ENCODE peak calls at places on chromosomes 11 and 22, in ten cellular contexts. One of them, this sample, is unnamed. For H3K4me1, the result is how much of the 10 kb centered on the place peaks cover.

GRCh38 chr11:75475767-75476650 is 43.0 kb upstream of the KLHL35 start:
- DNase-seq in prostate gland: no peak
- DNase-seq in tibial artery: peak
- DNase-seq in cardiac muscle cell: peak
- DNase-seq in heart right ventricle: peak
- DNase-seq in endothelial cell of umbilical vein: no peak
- DNase-seq in body of pancreas: peak
- DNase-seq in GM23338: no peak
- DNase-seq in A549: no peak
- DNase-seq in left lung: peak
- DNase-seq in this sample: no peak

GRCh38 chr11:67468056-67468455 is 995 bp downstream of the TMEM134 start:
- DNase-seq in prostate gland: peak
- DNase-seq in tibial artery: no peak
- DNase-seq in cardiac muscle cell: no peak
- DNase-seq in heart right ventricle: no peak
- DNase-seq in endothelial cell of umbilical vein: no peak
- DNase-seq in body of pancreas: peak
- DNase-seq in GM23338: no peak
- DNase-seq in A549: no peak
- DNase-seq in left lung: peak
- DNase-seq in this sample: no peak

GRCh38 chr11:128310005-128310404 is 277.4 kb downstream of the ETS1 start:
- DNase-seq in prostate gland: no peak
- DNase-seq in tibial artery: no peak
- DNase-seq in cardiac muscle cell: no peak
- DNase-seq in heart right ventricle: no peak
- DNase-seq in endothelial cell of umbilical vein: no peak
- DNase-seq in body of pancreas: no peak
- DNase-seq in GM23338: no peak
- DNase-seq in A549: no peak
- DNase-seq in left lung: no peak
- DNase-seq in this sample: no peak

GRCh38 chr11:125433454-125434121 is 62.5 kb downstream of the FEZ1 start:
- DNase-seq in prostate gland: no peak
- DNase-seq in tibial artery: no peak
- DNase-seq in cardiac muscle cell: peak
- DNase-seq in heart right ventricle: peak
- DNase-seq in endothelial cell of umbilical vein: peak
- DNase-seq in body of pancreas: peak
- DNase-seq in GM23338: peak
- DNase-seq in A549: peak
- DNase-seq in left lung: peak
- DNase-seq in this sample: no peak

GRCh38 chr11:35927067-35927466 is 16.8 kb upstream of the LDLRAD3 start:
- DNase-seq in prostate gland: no peak
- DNase-seq in tibial artery: no peak
- DNase-seq in cardiac muscle cell: no peak
- DNase-seq in heart right ventricle: no peak
- DNase-seq in endothelial cell of umbilical vein: no peak
- DNase-seq in body of pancreas: no peak
- DNase-seq in GM23338: no peak
- DNase-seq in A549: no peak
- DNase-seq in left lung: no peak
- DNase-seq in this sample: no peak

GRCh38 chr22:26079009-26079408 is 90.3 kb upstream of the SEZ6L start:
- DNase-seq in prostate gland: no peak
- DNase-seq in tibial artery: no peak
- DNase-seq in cardiac muscle cell: no peak
- DNase-seq in heart right ventricle: no peak
- DNase-seq in endothelial cell of umbilical vein: no peak
- DNase-seq in body of pancreas: no peak
- DNase-seq in GM23338: peak
- DNase-seq in A549: no peak
- DNase-seq in left lung: no peak
- DNase-seq in this sample: no peak

GRCh38 chr11:95338430-95338991 is 107.5 kb upstream of the SESN3 start:
- DNase-seq in prostate gland: peak
- DNase-seq in tibial artery: peak
- DNase-seq in cardiac muscle cell: peak
- DNase-seq in heart right ventricle: peak
- DNase-seq in endothelial cell of umbilical vein: peak
- DNase-seq in body of pancreas: peak
- DNase-seq in GM23338: peak
- DNase-seq in A549: no peak
- DNase-seq in left lung: no peak
- DNase-seq in this sample: no peak

GRCh38 chr11:113949891-113950290 is 25.0 kb upstream of the HTR3A start:
- DNase-seq in prostate gland: no peak
- DNase-seq in tibial artery: no peak
- DNase-seq in cardiac muscle cell: no peak
- DNase-seq in heart right ventricle: no peak
- DNase-seq in endothelial cell of umbilical vein: no peak
- DNase-seq in body of pancreas: no peak
- DNase-seq in GM23338: peak
- DNase-seq in A549: no peak
- DNase-seq in left lung: no peak
- DNase-seq in this sample: no peak

GRCh38 chr11:64778223-64778472 is 194 bp downstream of the SF1 start:
- DNase-seq in prostate gland: no peak
- DNase-seq in tibial artery: no peak
- DNase-seq in cardiac muscle cell: no peak
- DNase-seq in heart right ventricle: no peak
- DNase-seq in endothelial cell of umbilical vein: no peak
- DNase-seq in body of pancreas: no peak
- DNase-seq in GM23338: no peak
- DNase-seq in A549: no peak
- DNase-seq in left lung: no peak
- DNase-seq in this sample: no peak

GRCh38 chr11:64777449-64778222 is 706 bp downstream of the SF1 start:
- DNase-seq in prostate gland: peak
- DNase-seq in tibial artery: peak
- DNase-seq in cardiac muscle cell: peak
- DNase-seq in heart right ventricle: peak
- DNase-seq in endothelial cell of umbilical vein: peak
- DNase-seq in body of pancreas: peak
- DNase-seq in GM23338: peak
- DNase-seq in A549: peak
- DNase-seq in left lung: peak
- DNase-seq in this sample: no peak

GRCh38 chr11:64776875-64777274 is 1.5 kb downstream of the SF1 start:
- DNase-seq in prostate gland: no peak
- DNase-seq in tibial artery: no peak
- DNase-seq in cardiac muscle cell: no peak
- DNase-seq in heart right ventricle: no peak
- DNase-seq in endothelial cell of umbilical vein: no peak
- DNase-seq in body of pancreas: no peak
- DNase-seq in GM23338: no peak
- DNase-seq in A549: no peak
- DNase-seq in left lung: no peak
- DNase-seq in this sample: peak

GRCh38 chr11:64776425-64776824 is 1.9 kb downstream of the SF1 start:
- DNase-seq in prostate gland: no peak
- DNase-seq in tibial artery: no peak
- DNase-seq in cardiac muscle cell: no peak
- DNase-seq in heart right ventricle: no peak
- DNase-seq in endothelial cell of umbilical vein: no peak
- DNase-seq in body of pancreas: no peak
- DNase-seq in GM23338: no peak
- DNase-seq in A549: no peak
- DNase-seq in left lung: no peak
- DNase-seq in this sample: no peak

DNA sequence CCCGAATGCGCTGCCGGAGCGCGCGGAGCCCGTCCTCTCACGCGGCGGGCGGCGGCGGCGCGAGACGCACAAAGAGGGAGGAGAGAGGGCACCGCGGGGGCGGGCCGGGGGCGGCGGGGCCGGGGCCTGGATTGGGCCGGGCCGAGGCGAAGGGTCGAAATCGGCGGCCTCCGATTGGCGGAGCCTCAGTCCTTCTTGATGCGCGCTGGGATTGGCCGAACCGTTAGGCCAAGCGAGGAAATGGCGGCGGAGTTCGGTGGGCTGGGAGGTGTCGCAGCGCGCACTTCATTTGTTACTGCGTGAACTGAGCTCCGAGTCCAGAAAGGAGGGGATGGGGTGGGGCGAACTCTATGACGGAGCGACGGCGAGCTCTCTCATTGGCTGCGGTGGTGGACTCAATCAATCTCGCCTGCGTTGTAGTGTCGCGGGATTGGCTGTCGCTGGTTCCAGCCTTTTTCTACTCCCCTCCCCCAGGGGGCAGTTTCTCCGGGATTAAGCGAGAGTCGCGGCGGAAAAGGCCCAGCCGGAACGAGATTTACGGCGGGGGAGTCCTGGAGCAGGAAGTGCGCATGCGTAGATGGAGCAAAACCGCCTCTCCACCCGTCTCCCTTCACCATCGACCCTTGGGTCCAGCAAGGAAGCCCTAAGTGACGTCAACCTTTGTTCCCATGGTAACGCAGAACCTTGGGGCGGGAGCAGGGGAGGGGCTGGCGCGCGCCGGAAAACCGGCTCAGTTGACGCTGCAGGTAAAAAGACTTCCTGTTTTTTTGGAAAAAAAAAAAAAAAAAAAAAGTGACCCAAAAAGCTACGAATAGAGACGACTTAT is at the start of gene SF1:
- DNase-seq in prostate gland: peak
- DNase-seq in tibial artery: peak
- DNase-seq in cardiac muscle cell: peak
- DNase-seq in heart right ventricle: peak
- DNase-seq in endothelial cell of umbilical vein: peak
- DNase-seq in body of pancreas: peak
- DNase-seq in GM23338: peak
- DNase-seq in A549: peak
- DNase-seq in left lung: peak
- DNase-seq in this sample: peak
- TF ChIP-seq CTCF in prostate gland: peak
- TF ChIP-seq CTCF in tibial artery: no peak
- TF ChIP-seq CTCF in cardiac muscle cell: peak
- TF ChIP-seq CTCF in heart right ventricle: no peak
- TF ChIP-seq CTCF in endothelial cell of umbilical vein: no peak
- TF ChIP-seq CTCF in body of pancreas: peak
- TF ChIP-seq CTCF in GM23338: no peak
- TF ChIP-seq CTCF in A549: no peak
- TF ChIP-seq CTCF in left lung: no peak
- TF ChIP-seq CTCF in this sample: no peak

DNA sequence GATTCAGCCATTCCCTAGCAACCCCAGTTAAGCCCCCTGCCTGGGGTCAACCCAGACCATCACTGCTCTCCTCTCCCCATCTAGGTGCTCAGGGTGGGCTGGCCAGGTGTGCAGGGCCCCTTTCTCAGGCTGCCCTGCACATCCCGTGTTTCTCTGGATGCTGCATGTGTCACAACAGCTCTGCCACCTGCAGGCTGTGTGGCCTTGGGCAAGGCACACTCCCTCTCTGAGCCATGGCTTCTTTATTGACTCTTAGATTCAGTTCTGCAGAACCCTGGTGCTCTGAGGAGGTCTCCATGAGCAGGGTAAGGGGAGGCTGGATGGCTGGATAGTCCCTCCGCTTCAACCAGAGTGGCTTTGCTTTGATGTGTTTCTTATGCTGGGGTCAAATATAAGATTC is 24.6 kb downstream of the RPS6KA4 start:
- DNase-seq in prostate gland: no peak
- DNase-seq in tibial artery: no peak
- DNase-seq in cardiac muscle cell: no peak
- DNase-seq in heart right ventricle: no peak
- DNase-seq in endothelial cell of umbilical vein: no peak
- DNase-seq in body of pancreas: no peak
- DNase-seq in GM23338: no peak
- DNase-seq in A549: no peak
- DNase-seq in left lung: no peak
- DNase-seq in this sample: no peak
- H3K4me1 ChIP-seq in prostate gland: under half
- H3K4me1 ChIP-seq in tibial artery: under half
- H3K4me1 ChIP-seq in cardiac muscle cell: under half
- H3K4me1 ChIP-seq in heart right ventricle: under half
- H3K4me1 ChIP-seq in endothelial cell of umbilical vein: under half
- H3K4me1 ChIP-seq in body of pancreas: under half
- H3K4me1 ChIP-seq in GM23338: under half
- H3K4me1 ChIP-seq in A549: under half
- H3K4me1 ChIP-seq in left lung: under half
- H3K4me1 ChIP-seq in this sample: under half

GRCh38 chr22:35307892-35308291 is 8.2 kb downstream of the TOM1 start:
- DNase-seq in prostate gland: no peak
- DNase-seq in tibial artery: no peak
- DNase-seq in cardiac muscle cell: no peak
- DNase-seq in heart right ventricle: no peak
- DNase-seq in endothelial cell of umbilical vein: peak
- DNase-seq in body of pancreas: no peak
- DNase-seq in GM23338: no peak
- DNase-seq in A549: no peak
- DNase-seq in left lung: no peak
- DNase-seq in this sample: no peak

GRCh38 chr22:35305525-35306070 is 5.9 kb downstream of the TOM1 start:
- DNase-seq in prostate gland: no peak
- DNase-seq in tibial artery: no peak
- DNase-seq in cardiac muscle cell: no peak
- DNase-seq in heart right ventricle: no peak
- DNase-seq in endothelial cell of umbilical vein: no peak
- DNase-seq in body of pancreas: no peak
- DNase-seq in GM23338: no peak
- DNase-seq in A549: no peak
- DNase-seq in left lung: no peak
- DNase-seq in this sample: peak

GRCh38 chr22:35308480-35308945 is 8.8 kb downstream of the TOM1 start:
- DNase-seq in prostate gland: no peak
- DNase-seq in tibial artery: no peak
- DNase-seq in cardiac muscle cell: no peak
- DNase-seq in heart right ventricle: no peak
- DNase-seq in endothelial cell of umbilical vein: no peak
- DNase-seq in body of pancreas: no peak
- DNase-seq in GM23338: no peak
- DNase-seq in A549: no peak
- DNase-seq in left lung: no peak
- DNase-seq in this sample: peak

GRCh38 chr22:35307372-35307771 is 7.7 kb downstream of the TOM1 start:
- DNase-seq in prostate gland: no peak
- DNase-seq in tibial artery: no peak
- DNase-seq in cardiac muscle cell: no peak
- DNase-seq in heart right ventricle: no peak
- DNase-seq in endothelial cell of umbilical vein: no peak
- DNase-seq in body of pancreas: no peak
- DNase-seq in GM23338: no peak
- DNase-seq in A549: no peak
- DNase-seq in left lung: no peak
- DNase-seq in this sample: no peak

DNA sequence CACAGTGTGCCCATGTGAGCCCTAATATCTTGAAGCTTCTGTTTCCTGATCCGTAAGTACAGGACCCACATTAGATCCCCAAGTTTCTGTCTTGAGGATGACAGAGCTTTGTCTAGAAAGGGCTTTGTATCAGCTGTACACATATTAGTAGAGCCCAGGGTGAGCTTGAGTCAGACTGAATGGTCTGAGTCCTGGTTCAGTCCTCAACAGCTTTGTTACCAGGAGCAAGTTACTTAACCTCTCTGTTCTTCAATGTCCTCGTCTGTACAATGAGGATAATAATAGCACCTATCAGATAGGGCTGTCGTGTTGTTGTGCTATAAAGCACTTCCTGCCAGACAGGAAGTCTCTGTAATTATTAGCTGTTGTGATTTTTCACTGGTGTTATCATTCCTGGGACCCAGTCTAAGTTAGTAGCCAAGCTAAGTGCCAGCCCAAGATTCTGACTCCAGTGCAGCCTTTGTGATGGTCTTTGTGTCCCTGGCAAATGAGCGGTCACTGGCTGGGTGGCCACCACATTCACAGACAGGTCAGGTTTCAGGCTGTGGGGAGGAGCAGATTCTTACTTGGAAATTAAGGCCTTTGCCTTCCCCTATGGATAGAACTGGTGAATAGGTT is 6.8 kb downstream of the TOM1 start:
- DNase-seq in prostate gland: no peak
- DNase-seq in tibial artery: no peak
- DNase-seq in cardiac muscle cell: no peak
- DNase-seq in heart right ventricle: no peak
- DNase-seq in endothelial cell of umbilical vein: peak
- DNase-seq in body of pancreas: no peak
- DNase-seq in GM23338: no peak
- DNase-seq in A549: no peak
- DNase-seq in left lung: no peak
- DNase-seq in this sample: no peak
- H3K27ac ChIP-seq in prostate gland: no peak
- H3K27ac ChIP-seq in tibial artery: no peak
- H3K27ac ChIP-seq in cardiac muscle cell: peak
- H3K27ac ChIP-seq in heart right ventricle: peak
- H3K27ac ChIP-seq in endothelial cell of umbilical vein: peak
- H3K27ac ChIP-seq in body of pancreas: no peak
- H3K27ac ChIP-seq in GM23338: no peak
- H3K27ac ChIP-seq in A549: peak
- H3K27ac ChIP-seq in left lung: peak
- H3K27ac ChIP-seq in this sample: no peak

DNA sequence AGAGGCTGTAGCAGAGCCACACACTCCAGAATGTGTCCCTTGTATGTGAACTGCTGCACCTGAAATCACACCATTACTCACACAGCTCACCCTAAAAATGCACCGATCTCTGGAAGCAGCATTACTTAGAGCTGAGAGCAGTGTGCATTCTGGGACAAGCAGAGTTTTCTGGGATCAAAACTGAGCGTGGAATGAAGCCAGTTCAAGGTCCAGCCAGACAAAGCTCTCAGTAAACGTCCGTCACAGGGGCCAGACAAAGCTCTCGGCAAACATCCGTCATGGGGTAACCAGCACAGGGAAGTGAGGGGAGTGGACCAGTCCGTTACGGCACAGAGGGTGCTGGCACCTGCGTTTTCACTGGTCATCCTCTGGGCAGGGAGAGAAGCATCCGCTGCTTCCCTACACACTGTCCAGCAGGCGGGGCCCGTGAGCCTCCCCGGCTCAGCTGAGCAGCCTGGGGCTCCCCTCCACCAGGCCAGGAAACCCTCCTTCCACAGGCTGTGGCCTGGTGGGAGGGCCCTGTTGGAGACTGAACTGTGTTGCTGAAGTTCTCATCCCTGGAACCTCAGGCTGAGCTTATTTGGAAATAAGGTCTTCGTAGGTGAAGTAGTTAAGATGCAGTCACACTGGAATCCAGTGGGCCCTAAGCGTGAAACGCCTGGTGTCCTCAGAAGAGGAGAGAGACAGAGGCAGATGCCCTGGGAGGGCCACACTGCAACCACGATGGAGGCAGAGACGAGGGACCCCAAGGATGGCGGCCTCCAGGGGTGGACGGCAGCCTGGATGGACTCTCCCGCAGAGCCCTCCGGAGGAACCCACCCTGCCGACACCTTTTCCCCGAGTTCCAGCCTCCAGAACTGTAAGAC is 883.9 kb downstream of the BRD1 start:
- DNase-seq in prostate gland: no peak
- DNase-seq in tibial artery: peak
- DNase-seq in cardiac muscle cell: no peak
- DNase-seq in heart right ventricle: no peak
- DNase-seq in endothelial cell of umbilical vein: no peak
- DNase-seq in body of pancreas: no peak
- DNase-seq in GM23338: no peak
- DNase-seq in A549: peak
- DNase-seq in left lung: no peak
- DNase-seq in this sample: no peak
- TF ChIP-seq CTCF in prostate gland: peak
- TF ChIP-seq CTCF in tibial artery: peak
- TF ChIP-seq CTCF in cardiac muscle cell: no peak
- TF ChIP-seq CTCF in heart right ventricle: peak
- TF ChIP-seq CTCF in endothelial cell of umbilical vein: no peak
- TF ChIP-seq CTCF in body of pancreas: peak
- TF ChIP-seq CTCF in GM23338: no peak
- TF ChIP-seq CTCF in A549: peak
- TF ChIP-seq CTCF in left lung: peak
- TF ChIP-seq CTCF in this sample: peak

This sample was measured in ascending aorta.